ENCODE peak calls at places on chromosome 1, in four cellular contexts. N is HepG2, I is K562, Z is GM12878. B is an unnamed sample.

GRCh38 chr1:243525085-243525487 is 269.2 kb downstream of the SDCCAG8 start:
- DNase-seq in N (peak), I (no peak), Z (no peak), B (no peak)

GRCh38 chr1:171251741-171252300 is 3.5 kb downstream of the FMO1 start:
- DNase-seq in N (peak), I (peak), Z (no peak), B (peak)

GRCh38 chr1:172360511-172360910 is 60.0 kb upstream of the C1orf105 start:
- DNase-seq in N (peak), I (no peak), Z (no peak), B (peak)

GRCh38 chr1:13823936-13824335 is 123.9 kb downstream of the PRDM2 start:
- DNase-seq in N (no peak), I (no peak), Z (no peak), B (no peak)

GRCh38 chr1:32758795-32759430 is 56.3 kb upstream of the SYNC start:
- DNase-seq in N (no peak), I (no peak), Z (no peak), B (no peak)

GRCh38 chr1:204992499-204992898 is 50.5 kb upstream of the CNTN2 start:
- DNase-seq in N (no peak), I (no peak), Z (no peak), B (no peak)

GRCh38 chr1:20361805-20362381 is 71.2 kb downstream of the VWA5B1 start:
- DNase-seq in N (peak), I (peak), Z (no peak), B (peak)

GRCh38 chr1:77540501-77541161 is 141.8 kb downstream of the ZZZ3 start:
- DNase-seq in N (no peak), I (no peak), Z (no peak), B (no peak)

GRCh38 chr1:154657547-154657946 is 49.6 kb upstream of the ADAR start:
- DNase-seq in N (no peak), I (no peak), Z (no peak), B (no peak)

DNA sequence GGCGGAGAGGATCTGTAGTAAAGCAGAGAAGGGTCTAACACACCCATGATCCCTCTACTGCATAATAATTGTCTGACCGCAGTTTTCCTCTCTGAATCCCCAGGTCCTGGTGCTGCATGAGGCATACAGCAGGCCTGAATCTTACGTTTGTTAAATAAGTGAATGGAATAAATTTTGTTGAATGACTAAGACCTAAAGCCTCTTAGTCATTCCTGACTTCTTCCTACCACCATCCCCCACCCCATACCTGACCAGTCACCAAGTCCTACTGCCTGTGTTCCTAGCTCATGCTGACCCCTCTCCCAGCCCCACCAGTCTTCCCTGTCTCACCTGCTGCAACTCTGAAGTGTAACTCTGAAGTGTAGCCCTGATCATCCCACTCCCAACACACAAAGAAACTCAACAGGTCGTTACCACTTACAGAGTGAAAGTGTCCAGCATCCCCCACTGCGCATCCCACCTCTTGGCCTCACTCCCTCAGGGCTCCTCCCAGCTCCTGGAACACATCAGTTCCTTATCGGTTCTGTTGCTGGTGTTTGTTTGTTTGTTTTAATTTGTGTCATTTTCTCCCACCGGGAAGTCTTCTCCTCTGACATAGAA is 9.7 kb downstream of the GJA5 start:
- DNase-seq in N (no peak), I (no peak), Z (no peak), B (no peak)
- TF ChIP-seq CBFB in N (no peak), I (no peak), Z (no peak), B (no peak)

GRCh38 chr1:12458571-12458970 is 159.4 kb downstream of the DHRS3 start:
- DNase-seq in N (no peak), I (no peak), Z (no peak), B (no peak)
- TF ChIP-seq CBFB in N (no peak), I (no peak), Z (no peak), B (no peak)

GRCh38 chr1:5594056-5594956 is 397.9 kb downstream of the NPHP4 start:
- DNase-seq in N (no peak), I (no peak), Z (no peak), B (no peak)
- TF ChIP-seq CBFB in N (no peak), I (no peak), Z (no peak), B (no peak)

GRCh38 chr1:164932580-164932979 is 373.6 kb downstream of the PBX1 start:
- DNase-seq in N (no peak), I (no peak), Z (no peak), B (no peak)

GRCh38 chr1:164937297-164937696 is 378.3 kb downstream of the PBX1 start:
- DNase-seq in N (no peak), I (no peak), Z (no peak), B (no peak)
- TF ChIP-seq CBFB in N (no peak), I (no peak), Z (no peak), B (no peak)

GRCh38 chr1:9239622-9240401 is 5.2 kb downstream of the H6PD start:
- DNase-seq in N (peak), I (no peak), Z (no peak), B (no peak)
- TF ChIP-seq CBFB in N (no peak), I (no peak), Z (peak), B (no peak)

GRCh38 chr1:111471012-111471411 is 2.8 kb upstream of the C1orf162 start:
- DNase-seq in N (no peak), I (no peak), Z (peak), B (no peak)
- TF ChIP-seq CBFB in N (no peak), I (no peak), Z (no peak), B (no peak)

DNA sequence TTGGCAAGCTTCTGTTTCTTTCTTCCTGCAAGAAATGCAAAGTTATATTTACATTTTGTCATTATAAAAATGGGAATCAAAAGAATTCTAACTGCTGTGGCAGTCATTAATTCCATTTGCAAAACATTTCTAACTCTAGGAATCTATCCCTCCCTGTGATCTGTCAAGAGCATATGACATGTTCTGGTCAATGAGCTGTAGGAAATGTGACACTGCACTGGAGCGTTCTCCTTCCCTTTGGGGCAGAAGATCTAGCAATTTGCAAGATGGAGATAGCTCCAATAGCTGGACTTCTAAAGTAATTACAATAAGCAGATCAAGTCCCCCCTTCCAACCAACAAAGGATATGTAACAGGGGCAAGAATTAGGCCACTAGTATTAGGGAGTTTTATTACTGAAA is 6.3 kb downstream of the TOMM20 start:
- DNase-seq in N (no peak), I (no peak), Z (no peak), B (no peak)
- TF ChIP-seq CBFB in N (no peak), I (no peak), Z (no peak), B (no peak)

GRCh38 chr1:115946116-115946515 is 30.2 kb upstream of the SLC22A15 start:
- DNase-seq in N (no peak), I (no peak), Z (no peak), B (no peak)
- TF ChIP-seq CBFB in N (no peak), I (no peak), Z (no peak), B (no peak)

B was measured in WTC11.